ENCODE peak calls at places on chromosomes 11 and 22, in nine cellular contexts. I is effector memory CD4-positive, alpha-beta T cell; G is HCT116; Z is SJSA1; K is CD8-positive, alpha-beta T cell; W is cardiac muscle cell; M is A549; J is AG04450; X is left lung. D is an unnamed sample.

GRCh38 chr11:75776546-75776945 is 8.0 kb downstream of the DGAT2 start:
- DNase-seq in I (no peak), G (no peak), Z (no peak), K (no peak), W (no peak), M (no peak), J (no peak), X (no peak), D (no peak)

GRCh38 chr11:101202614-101203013 is 73.0 kb upstream of the PGR start:
- DNase-seq in I (no peak), G (no peak), Z (no peak), K (no peak), W (no peak), M (no peak), J (no peak), X (no peak), D (no peak)

GRCh38 chr11:127521413-127521812 is 520.8 kb upstream of the KIRREL3 start:
- DNase-seq in I (no peak), G (no peak), Z (peak), K (no peak), W (no peak), M (no peak), J (peak), X (no peak), D (no peak)

GRCh38 chr22:29947410-29948387 is 64.7 kb downstream of the MTMR3 start:
- DNase-seq in I (no peak), G (no peak), Z (peak), K (no peak), W (peak), M (no peak), J (no peak), X (no peak), D (no peak)

GRCh38 chr11:102920118-102920684 is 35.3 kb downstream of the MMP13 start:
- DNase-seq in I (no peak), G (no peak), Z (no peak), K (no peak), W (no peak), M (no peak), J (no peak), X (no peak), D (no peak)

GRCh38 chr11:131810511-131810910 is 440.1 kb downstream of the NTM start:
- DNase-seq in I (no peak), G (no peak), Z (no peak), K (no peak), W (no peak), M (no peak), J (no peak), X (no peak), D (no peak)

GRCh38 chr11:91243630-91244029 is 981.0 kb upstream of the FAT3 start:
- DNase-seq in I (no peak), G (no peak), Z (no peak), K (no peak), W (peak), M (no peak), J (no peak), X (no peak), D (no peak)

GRCh38 chr11:86999859-87000753 is 37.6 kb upstream of the TMEM135 start:
- DNase-seq in I (no peak), G (no peak), Z (no peak), K (no peak), W (peak), M (no peak), J (no peak), X (no peak), D (no peak)

GRCh38 chr11:109421981-109422590 is at the start of gene C11orf87:
- DNase-seq in I (no peak), G (no peak), Z (no peak), K (no peak), W (peak), M (no peak), J (no peak), X (peak), D (no peak)

DNA sequence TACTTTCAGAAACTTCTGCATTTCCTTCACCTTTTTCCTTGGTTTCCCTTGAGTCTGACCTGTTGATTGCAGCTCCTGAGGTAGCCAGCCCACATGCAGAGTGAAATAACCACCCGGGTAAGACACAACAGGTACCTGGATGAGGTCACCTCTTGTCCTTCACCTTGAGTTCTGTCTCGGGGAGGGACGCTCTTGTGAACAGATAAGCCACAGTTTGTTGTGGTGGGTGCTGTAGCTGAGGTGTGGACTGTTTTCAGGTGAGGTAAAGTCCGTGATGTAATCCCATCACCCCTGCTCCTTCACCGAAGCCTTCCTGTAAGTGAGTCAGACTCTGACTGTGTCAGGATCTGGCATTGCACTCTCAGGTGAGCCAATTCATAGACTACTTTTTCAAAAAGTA is 183.1 kb downstream of the NAV2 start:
- DNase-seq in I (no peak), G (no peak), Z (no peak), K (no peak), W (no peak), M (no peak), J (no peak), X (no peak), D (no peak)
- H3K27ac ChIP-seq in I (no peak), G (no peak), Z (no peak), K (no peak), W (no peak), M (no peak), J (no peak), X (no peak), D (no peak)

GRCh38 chr22:50260434-50260800 is 1.1 kb downstream of the MAPK12 start:
- DNase-seq in I (no peak), G (no peak), Z (no peak), K (no peak), W (no peak), M (no peak), J (no peak), X (no peak), D (no peak)
- H3K4me3 ChIP-seq in I (no peak), G (peak), Z (peak), K (no peak), W (peak), M (peak), J (peak), X (peak), D (peak)

DNA sequence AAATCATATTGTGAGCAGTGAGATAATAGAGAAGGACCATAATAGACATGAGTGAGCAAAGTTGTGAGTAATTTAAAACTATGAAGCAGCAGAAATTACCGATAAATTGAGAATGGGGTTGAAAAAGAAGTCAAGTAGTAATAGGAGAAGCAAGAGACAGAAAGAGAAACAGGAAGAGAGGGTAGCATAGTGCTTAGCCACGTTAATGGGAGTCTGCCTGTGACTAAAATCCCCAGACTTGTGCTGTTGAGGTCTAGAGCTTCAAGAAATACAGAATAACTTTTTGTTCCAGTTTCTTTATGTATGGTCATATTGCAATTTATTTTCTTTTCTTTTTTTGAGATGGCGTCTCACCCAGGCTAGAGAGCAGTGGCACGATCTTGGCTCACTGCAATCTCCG is 368.7 kb downstream of the METTL15 start:
- DNase-seq in I (no peak), G (no peak), Z (no peak), K (no peak), W (no peak), M (no peak), J (no peak), X (no peak), D (no peak)
- H3K27ac ChIP-seq in I (no peak), G (no peak), Z (no peak), K (no peak), W (no peak), M (no peak), J (no peak), X (no peak), D (no peak)

DNA sequence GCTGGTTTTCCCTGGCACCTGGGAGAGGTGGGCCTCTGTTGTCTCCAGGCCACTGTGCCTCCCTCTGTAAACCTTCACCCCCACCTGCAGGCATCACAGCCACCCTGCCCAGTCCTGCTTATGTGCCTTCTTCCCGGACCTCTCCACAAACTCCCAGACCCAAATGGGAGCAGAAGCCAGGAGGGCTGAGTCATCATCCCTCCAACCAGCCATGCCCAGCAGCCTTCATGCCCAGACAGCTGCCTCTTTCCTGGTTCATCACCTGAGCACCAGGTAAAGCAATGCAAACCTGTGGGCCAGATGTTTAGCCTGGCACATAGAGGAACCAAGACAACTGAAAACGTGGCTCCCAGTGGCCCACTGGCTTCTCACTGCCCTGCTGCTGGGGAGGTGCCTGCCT is 2.1 kb upstream of the TMPRSS4 start:
- DNase-seq in I (no peak), G (no peak), Z (no peak), K (no peak), W (no peak), M (no peak), J (no peak), X (no peak), D (no peak)
- H3K4me3 ChIP-seq in I (no peak), G (no peak), Z (no peak), K (no peak), W (no peak), M (no peak), J (no peak), X (no peak), D (no peak)

GRCh38 chr11:46642627-46643335 is 25.4 kb downstream of the ATG13 start:
- DNase-seq in I (no peak), G (no peak), Z (no peak), K (no peak), W (no peak), M (no peak), J (no peak), X (no peak), D (no peak)

GRCh38 chr11:46639197-46639839 is 22.0 kb downstream of the ATG13 start:
- DNase-seq in I (no peak), G (no peak), Z (no peak), K (no peak), W (peak), M (no peak), J (no peak), X (no peak), D (no peak)

GRCh38 chr11:46641639-46642038 is 24.3 kb downstream of the ATG13 start:
- DNase-seq in I (no peak), G (no peak), Z (no peak), K (no peak), W (no peak), M (no peak), J (no peak), X (no peak), D (no peak)

GRCh38 chr11:46637546-46637945 is 20.2 kb downstream of the ATG13 start:
- DNase-seq in I (no peak), G (no peak), Z (no peak), K (no peak), W (no peak), M (no peak), J (no peak), X (no peak), D (no peak)

GRCh38 chr11:46640034-46640788 is 22.9 kb downstream of the ATG13 start:
- DNase-seq in I (no peak), G (no peak), Z (no peak), K (no peak), W (no peak), M (no peak), J (no peak), X (no peak), D (no peak)
- H3K27ac ChIP-seq in I (no peak), G (no peak), Z (no peak), K (no peak), W (no peak), M (no peak), J (no peak), X (no peak), D (no peak)

GRCh38 chr11:96330511-96330859 is 12.5 kb downstream of the MAML2 start:
- DNase-seq in I (no peak), G (no peak), Z (no peak), K (no peak), W (no peak), M (no peak), J (no peak), X (no peak), D (no peak)
- H3K4me3 ChIP-seq in I (no peak), G (no peak), Z (no peak), K (no peak), W (no peak), M (no peak), J (no peak), X (no peak), D (no peak)

GRCh38 chr22:36243996-36244395 is 4.7 kb upstream of the APOL2 start:
- DNase-seq in I (no peak), G (no peak), Z (no peak), K (no peak), W (no peak), M (no peak), J (no peak), X (no peak), D (no peak)
- H3K27ac ChIP-seq in I (no peak), G (no peak), Z (no peak), K (no peak), W (no peak), M (no peak), J (no peak), X (peak), D (no peak)

D was measured in iPS DF 6.9.